ENCODE peak calls at places on chromosome 3, in four cellular contexts. One of them, this sample, is unnamed.

GRCh38 chr3:121629601-121630000 is 31.1 kb downstream of the HCLS1 start:
- DNase-seq in psoas muscle: no peak
- DNase-seq in astrocyte of the spinal cord: no peak
- DNase-seq in mesothelial cell of epicardium: no peak
- DNase-seq in this sample: no peak

GRCh38 chr3:197975311-197975710 is 15.3 kb downstream of the LMLN start:
- DNase-seq in psoas muscle: no peak
- DNase-seq in astrocyte of the spinal cord: no peak
- DNase-seq in mesothelial cell of epicardium: no peak
- DNase-seq in this sample: no peak

GRCh38 chr3:16060945-16061344 is 113.5 kb upstream of the GALNT15 start:
- DNase-seq in psoas muscle: peak
- DNase-seq in astrocyte of the spinal cord: peak
- DNase-seq in mesothelial cell of epicardium: no peak
- DNase-seq in this sample: no peak

GRCh38 chr3:71323558-71323957 is 260.0 kb downstream of the FOXP1 start:
- DNase-seq in psoas muscle: no peak
- DNase-seq in astrocyte of the spinal cord: no peak
- DNase-seq in mesothelial cell of epicardium: no peak
- DNase-seq in this sample: no peak

GRCh38 chr3:13745636-13746035 is 134.2 kb downstream of the WNT7A start:
- DNase-seq in psoas muscle: no peak
- DNase-seq in astrocyte of the spinal cord: no peak
- DNase-seq in mesothelial cell of epicardium: no peak
- DNase-seq in this sample: no peak

GRCh38 chr3:135802171-135802570 is 163.4 kb upstream of the PPP2R3A start:
- DNase-seq in psoas muscle: no peak
- DNase-seq in astrocyte of the spinal cord: no peak
- DNase-seq in mesothelial cell of epicardium: no peak
- DNase-seq in this sample: no peak

GRCh38 chr3:149369991-149370866 is 7.2 kb downstream of the TM4SF1 start:
- DNase-seq in psoas muscle: no peak
- DNase-seq in astrocyte of the spinal cord: no peak
- DNase-seq in mesothelial cell of epicardium: no peak
- DNase-seq in this sample: no peak

GRCh38 chr3:149377408-149378111 is at the start of gene TM4SF1:
- DNase-seq in psoas muscle: peak
- DNase-seq in astrocyte of the spinal cord: peak
- DNase-seq in mesothelial cell of epicardium: no peak
- DNase-seq in this sample: no peak

GRCh38 chr3:115903843-115904242 is 280.5 kb downstream of the GAP43 start:
- DNase-seq in psoas muscle: no peak
- DNase-seq in astrocyte of the spinal cord: no peak
- DNase-seq in mesothelial cell of epicardium: no peak
- DNase-seq in this sample: no peak

GRCh38 chr3:160372780-160373179 is 26.2 kb downstream of the IFT80 start:
- DNase-seq in psoas muscle: no peak
- DNase-seq in astrocyte of the spinal cord: peak
- DNase-seq in mesothelial cell of epicardium: no peak
- DNase-seq in this sample: no peak

GRCh38 chr3:72523409-72524172 is 324.7 kb downstream of the SHQ1 start:
- DNase-seq in psoas muscle: no peak
- DNase-seq in astrocyte of the spinal cord: no peak
- DNase-seq in mesothelial cell of epicardium: no peak
- DNase-seq in this sample: peak

GRCh38 chr3:18249126-18249525 is 176.0 kb downstream of the SATB1 start:
- DNase-seq in psoas muscle: no peak
- DNase-seq in astrocyte of the spinal cord: peak
- DNase-seq in mesothelial cell of epicardium: no peak
- DNase-seq in this sample: no peak

GRCh38 chr3:152302521-152303021 is 33.8 kb downstream of the MBNL1 start:
- DNase-seq in psoas muscle: peak
- DNase-seq in astrocyte of the spinal cord: peak
- DNase-seq in mesothelial cell of epicardium: no peak
- DNase-seq in this sample: no peak

GRCh38 chr3:88141458-88142083 is 8.2 kb upstream of the C3orf38 start:
- DNase-seq in psoas muscle: no peak
- DNase-seq in astrocyte of the spinal cord: peak
- DNase-seq in mesothelial cell of epicardium: no peak
- DNase-seq in this sample: no peak

GRCh38 chr3:51985063-51985462 is 1.7 kb downstream of the ACY1 start:
- DNase-seq in psoas muscle: no peak
- DNase-seq in astrocyte of the spinal cord: no peak
- DNase-seq in mesothelial cell of epicardium: no peak
- DNase-seq in this sample: no peak

GRCh38 chr3:8629151-8630021 is 15.2 kb downstream of the SSUH2 start:
- DNase-seq in psoas muscle: peak
- DNase-seq in astrocyte of the spinal cord: peak
- DNase-seq in mesothelial cell of epicardium: no peak
- DNase-seq in this sample: no peak

GRCh38 chr3:66431494-66431893 is 69.3 kb downstream of the LRIG1 start:
- DNase-seq in psoas muscle: peak
- DNase-seq in astrocyte of the spinal cord: peak
- DNase-seq in mesothelial cell of epicardium: no peak
- DNase-seq in this sample: no peak

DNA sequence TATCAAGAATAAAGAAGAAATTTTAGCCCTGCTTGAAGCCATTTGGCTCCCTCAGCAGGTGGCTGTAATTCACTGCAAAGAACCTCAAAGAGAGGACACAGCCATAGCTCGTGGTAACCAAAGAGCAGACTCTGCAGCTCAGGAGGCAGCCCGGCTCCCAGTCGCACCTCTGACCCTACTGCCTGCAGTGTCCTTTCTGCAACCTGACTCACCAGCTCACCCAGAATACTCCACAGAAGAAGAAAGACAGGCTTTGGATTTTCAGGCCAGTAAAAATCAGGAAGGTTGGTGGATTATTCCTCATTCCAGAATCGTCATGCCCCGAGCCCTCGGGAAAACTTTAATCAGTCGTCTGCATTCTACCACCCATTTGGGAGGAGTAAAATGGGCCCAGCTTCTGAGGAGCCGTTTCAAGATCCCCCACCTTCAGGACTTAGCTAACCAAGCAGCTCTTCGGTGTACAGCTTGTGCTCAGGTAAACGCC is 38.6 kb downstream of the ZBTB11 start:
- DNase-seq in psoas muscle: no peak
- DNase-seq in astrocyte of the spinal cord: peak
- DNase-seq in mesothelial cell of epicardium: no peak
- DNase-seq in this sample: no peak
- TF ChIP-seq CTCF in psoas muscle: no peak
- TF ChIP-seq CTCF in astrocyte of the spinal cord: peak
- TF ChIP-seq CTCF in mesothelial cell of epicardium: no peak
- TF ChIP-seq CTCF in this sample: no peak

GRCh38 chr3:58168498-58168897 is 42.3 kb downstream of the DNASE1L3 start:
- DNase-seq in psoas muscle: no peak
- DNase-seq in astrocyte of the spinal cord: no peak
- DNase-seq in mesothelial cell of epicardium: no peak
- DNase-seq in this sample: no peak
- TF ChIP-seq CTCF in psoas muscle: no peak
- TF ChIP-seq CTCF in astrocyte of the spinal cord: no peak
- TF ChIP-seq CTCF in mesothelial cell of epicardium: no peak
- TF ChIP-seq CTCF in this sample: no peak

DNA sequence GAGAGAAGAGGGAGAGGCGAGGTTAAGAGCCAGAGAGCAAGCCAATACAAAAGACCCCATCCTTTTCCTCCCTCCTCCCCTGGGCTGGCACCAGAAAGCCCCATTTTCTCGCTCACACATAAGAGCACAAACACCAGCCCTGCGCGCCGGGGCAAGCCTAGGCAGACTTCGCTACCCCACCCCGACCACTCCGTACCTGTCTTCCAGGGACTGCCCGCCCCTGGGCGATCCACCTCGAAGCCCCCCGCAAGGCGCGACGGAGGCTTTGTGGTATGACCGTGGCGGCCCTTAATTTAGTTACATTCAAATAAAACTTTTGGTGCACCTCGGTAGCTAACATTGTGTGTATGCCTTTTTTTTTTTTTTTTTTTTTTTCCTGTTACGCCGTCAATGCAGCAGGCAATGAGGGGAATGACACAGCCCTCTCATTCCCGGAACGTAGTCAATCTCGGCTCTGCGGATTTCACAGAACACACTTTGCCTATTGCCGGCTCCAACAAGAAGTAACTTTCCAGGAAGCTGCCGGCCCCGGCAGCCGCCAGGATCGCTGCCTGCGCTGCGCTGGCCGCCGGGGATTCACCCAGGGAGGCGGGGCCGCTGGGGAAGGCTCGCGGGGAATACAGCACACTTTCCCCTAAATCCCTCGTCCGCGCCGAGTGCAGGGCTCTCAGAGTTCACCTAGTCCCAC is 7.7 kb downstream of the BCL6 start:
- DNase-seq in psoas muscle: peak
- DNase-seq in astrocyte of the spinal cord: peak
- DNase-seq in mesothelial cell of epicardium: peak
- DNase-seq in this sample: peak
- TF ChIP-seq CTCF in psoas muscle: no peak
- TF ChIP-seq CTCF in astrocyte of the spinal cord: no peak
- TF ChIP-seq CTCF in mesothelial cell of epicardium: no peak
- TF ChIP-seq CTCF in this sample: no peak

DNA sequence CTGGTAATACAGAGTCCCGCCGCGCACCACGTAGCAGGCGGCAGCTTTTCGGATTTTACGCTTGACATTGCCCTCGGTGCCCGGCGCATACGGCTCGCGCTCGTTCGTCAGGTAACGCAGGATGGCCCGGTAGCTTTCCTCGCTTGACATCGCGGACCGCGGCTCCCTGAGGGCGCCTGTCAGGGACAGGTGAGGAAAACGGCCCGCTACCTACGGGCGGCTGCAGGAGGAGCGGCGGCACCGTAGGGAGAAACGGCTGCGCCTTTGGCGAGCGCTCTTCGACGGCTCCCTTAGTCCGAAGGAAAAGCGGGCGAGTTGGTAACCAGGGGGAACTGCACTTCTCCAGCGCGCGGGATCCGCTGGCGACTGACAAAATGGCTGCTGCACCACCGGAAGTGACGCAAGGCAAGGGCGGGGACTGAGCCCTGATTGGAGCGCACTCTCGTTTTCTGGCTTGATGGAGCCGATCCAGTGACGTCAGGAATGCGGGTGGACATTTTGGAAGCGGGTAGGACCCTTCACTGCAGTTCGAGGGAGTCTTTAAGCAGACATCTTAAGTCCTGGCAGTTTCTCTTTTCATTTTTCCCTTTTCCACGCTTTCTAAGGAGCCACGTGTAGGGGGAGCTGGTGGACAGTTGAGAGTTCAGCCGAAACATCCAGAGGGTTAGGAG is at the start of gene ZBTB11:
- DNase-seq in psoas muscle: peak
- DNase-seq in astrocyte of the spinal cord: peak
- DNase-seq in mesothelial cell of epicardium: peak
- DNase-seq in this sample: peak
- TF ChIP-seq CTCF in psoas muscle: peak
- TF ChIP-seq CTCF in astrocyte of the spinal cord: peak
- TF ChIP-seq CTCF in mesothelial cell of epicardium: no peak
- TF ChIP-seq CTCF in this sample: no peak

DNA sequence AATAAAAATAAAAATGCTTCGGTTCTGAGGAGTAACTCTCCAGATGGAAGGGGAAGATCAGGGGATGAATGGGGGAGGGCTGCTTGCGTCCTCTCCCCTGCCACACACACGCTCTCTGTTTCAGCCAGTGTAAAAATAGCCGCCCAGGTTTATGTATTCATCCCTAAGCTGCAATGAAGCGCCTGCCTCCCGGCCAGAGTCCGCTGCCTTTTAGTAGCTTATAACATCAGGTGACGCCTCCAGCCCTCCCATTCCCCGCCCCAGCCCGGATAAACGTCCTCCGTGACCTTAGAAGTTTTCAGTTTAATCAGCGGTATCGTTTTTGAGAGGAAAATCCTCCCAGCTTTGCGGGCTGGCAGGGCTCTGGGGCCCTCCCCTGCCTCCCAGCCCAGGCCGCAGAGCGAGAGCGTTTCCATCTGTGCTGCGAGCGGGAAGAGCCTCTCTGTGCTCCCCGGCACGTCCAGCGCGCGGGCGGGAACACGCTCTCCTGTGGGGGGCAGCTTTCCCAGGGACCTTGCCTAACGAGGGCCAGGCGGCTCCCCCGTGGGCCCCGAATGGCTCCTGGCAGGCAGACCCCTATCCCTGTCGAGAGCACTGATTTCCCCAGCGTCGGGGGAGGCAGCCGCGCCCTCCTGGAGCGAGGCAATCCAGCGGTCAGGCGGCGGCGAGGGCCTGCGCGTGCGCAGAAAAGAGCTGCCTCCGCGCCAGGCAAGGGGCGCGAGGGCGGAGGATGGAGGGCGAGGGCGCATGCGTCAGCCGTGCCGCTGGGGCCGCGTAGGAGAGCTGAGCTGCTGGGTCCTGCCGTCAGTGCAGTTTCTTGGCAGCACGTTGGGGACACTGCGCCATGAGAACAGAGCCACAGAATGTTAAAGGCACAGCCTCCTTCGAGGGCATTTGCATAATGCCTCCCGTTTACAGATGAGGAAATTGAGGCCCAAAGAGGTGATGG is 71.2 kb downstream of the CCNL1 start:
- DNase-seq in psoas muscle: peak
- DNase-seq in astrocyte of the spinal cord: peak
- DNase-seq in mesothelial cell of epicardium: peak
- DNase-seq in this sample: peak
- TF ChIP-seq CTCF in psoas muscle: peak
- TF ChIP-seq CTCF in astrocyte of the spinal cord: peak
- TF ChIP-seq CTCF in mesothelial cell of epicardium: no peak
- TF ChIP-seq CTCF in this sample: no peak

GRCh38 chr3:40871411-40871810 is 327.9 kb upstream of the CTNNB1 start:
- DNase-seq in psoas muscle: no peak
- DNase-seq in astrocyte of the spinal cord: no peak
- DNase-seq in mesothelial cell of epicardium: no peak
- DNase-seq in this sample: no peak

GRCh38 chr3:40872562-40872961 is 326.7 kb upstream of the CTNNB1 start:
- DNase-seq in psoas muscle: no peak
- DNase-seq in astrocyte of the spinal cord: no peak
- DNase-seq in mesothelial cell of epicardium: no peak
- DNase-seq in this sample: no peak

GRCh38 chr3:40867826-40868225 is 331.5 kb upstream of the CTNNB1 start:
- DNase-seq in psoas muscle: no peak
- DNase-seq in astrocyte of the spinal cord: no peak
- DNase-seq in mesothelial cell of epicardium: no peak
- DNase-seq in this sample: no peak

GRCh38 chr3:40869013-40869412 is 330.3 kb upstream of the CTNNB1 start:
- DNase-seq in psoas muscle: no peak
- DNase-seq in astrocyte of the spinal cord: no peak
- DNase-seq in mesothelial cell of epicardium: no peak
- DNase-seq in this sample: no peak

GRCh38 chr3:40869939-40870338 is 329.4 kb upstream of the CTNNB1 start:
- DNase-seq in psoas muscle: no peak
- DNase-seq in astrocyte of the spinal cord: no peak
- DNase-seq in mesothelial cell of epicardium: no peak
- DNase-seq in this sample: no peak
- TF ChIP-seq CTCF in psoas muscle: no peak
- TF ChIP-seq CTCF in astrocyte of the spinal cord: peak
- TF ChIP-seq CTCF in mesothelial cell of epicardium: no peak
- TF ChIP-seq CTCF in this sample: no peak

GRCh38 chr3:131238496-131238895 is 143.1 kb upstream of the NUDT16 start:
- DNase-seq in psoas muscle: no peak
- DNase-seq in astrocyte of the spinal cord: no peak
- DNase-seq in mesothelial cell of epicardium: no peak
- DNase-seq in this sample: no peak

GRCh38 chr3:131239250-131239649 is 142.3 kb upstream of the NUDT16 start:
- DNase-seq in psoas muscle: no peak
- DNase-seq in astrocyte of the spinal cord: no peak
- DNase-seq in mesothelial cell of epicardium: no peak
- DNase-seq in this sample: no peak

GRCh38 chr3:131242201-131242600 is 139.4 kb upstream of the NUDT16 start:
- DNase-seq in psoas muscle: no peak
- DNase-seq in astrocyte of the spinal cord: no peak
- DNase-seq in mesothelial cell of epicardium: no peak
- DNase-seq in this sample: no peak
- TF ChIP-seq CTCF in psoas muscle: no peak
- TF ChIP-seq CTCF in astrocyte of the spinal cord: no peak
- TF ChIP-seq CTCF in mesothelial cell of epicardium: no peak
- TF ChIP-seq CTCF in this sample: no peak

This sample was measured in activated B cell treated with CpG ODN at 0.5 μM for 24 hours.